ENCODE peak calls at places on chromosomes 1 and 21, in eight cellular contexts. C is GM13977, Z is OCI-LY7, X is Calu3, R is AG09319, O is neural crest cell, Y is AG09309, I is GM06990. M is an unnamed sample.

GRCh38 chr1:109886827-109887226 is 23.8 kb upstream of the CSF1 start:
- DNase-seq in X (no peak), O (no peak), R (no peak), Z (peak; percentile 59), C (no peak), Y (no peak), I (no peak), M (no peak)

GRCh38 chr1:20724364-20725188 is 6.8 kb upstream of the KIF17 start:
- DNase-seq in Y (no peak), I (no peak), C (no peak), Z (no peak), O (no peak), R (no peak), X (no peak), M (no peak)

GRCh38 chr1:85884372-85885035 is 176.3 kb upstream of the ZNHIT6 start:
- DNase-seq in Z (no peak), C (no peak), X (no peak), R (no peak), Y (no peak), I (no peak), O (no peak), M (no peak)

GRCh38 chr1:93846151-93846928 is 32.7 kb downstream of the DNTTIP2 start:
- DNase-seq in X (peak; percentile 89), Y (no peak), C (peak; percentile 89), O (peak; percentile 83), I (peak; percentile 91), Z (peak; percentile 92), R (no peak), M (peak; percentile 96)

GRCh38 chr1:29962831-29963247 is 726.5 kb downstream of the PTPRU start:
- DNase-seq in Z (no peak), I (no peak), R (no peak), Y (no peak), X (no peak), O (no peak), C (no peak), M (no peak)

GRCh38 chr21:42650033-42650370 is 3.4 kb upstream of the PDE9A start:
- DNase-seq in Y (no peak), C (no peak), I (no peak), Z (no peak), O (no peak), R (no peak), X (no peak), M (peak; percentile 40)

GRCh38 chr1:7515175-7515574 is 255.9 kb upstream of the VAMP3 start:
- DNase-seq in C (no peak), X (no peak), Z (no peak), Y (no peak), I (no peak), R (no peak), O (no peak), M (peak; percentile 54)

GRCh38 chr1:21439345-21439720 is 604 bp upstream of the NBPF3 start:
- DNase-seq in Y (no peak), O (no peak), C (no peak), X (no peak), Z (no peak), I (no peak), R (no peak), M (no peak)

GRCh38 chr1:47752048-47752451 is 245.1 kb downstream of the TRABD2B start:
- DNase-seq in C (no peak), O (no peak), Y (no peak), X (no peak), Z (no peak), I (no peak), R (no peak), M (peak; percentile 88)

GRCh38 chr1:231465051-231465450 is 43.0 kb upstream of the EGLN1 start:
- DNase-seq in I (no peak), C (no peak), X (no peak), O (no peak), Y (no peak), Z (no peak), R (no peak), M (no peak)

GRCh38 chr1:69787151-69787550 is 219.4 kb downstream of the LRRC7 start:
- DNase-seq in C (no peak), I (no peak), O (no peak), Y (no peak), R (no peak), X (no peak), Z (peak; percentile 1), M (no peak)

GRCh38 chr1:20660363-20661234 is 570 bp downstream of the DDOST start:
- DNase-seq in X (no peak), Z (peak; percentile 43), I (no peak), O (no peak), C (no peak), R (no peak), Y (no peak), M (no peak)

GRCh38 chr1:212561501-212561931 is 47.0 kb upstream of the ATF3 start:
- DNase-seq in C (no peak), Z (no peak), Y (no peak), R (peak; percentile 30), O (no peak), X (peak; percentile 40), I (no peak), M (no peak)

GRCh38 chr1:51833700-51834099 is 44.8 kb downstream of the NRDC start:
- DNase-seq in I (no peak), O (no peak), Z (no peak), R (no peak), C (no peak), X (no peak), Y (no peak), M (no peak)

GRCh38 chr1:51840182-51840581 is 38.3 kb downstream of the NRDC start:
- DNase-seq in C (no peak), I (no peak), O (no peak), X (no peak), R (no peak), Z (no peak), Y (no peak), M (no peak)

GRCh38 chr1:51840743-51841461 is 37.6 kb downstream of the NRDC start:
- DNase-seq in O (no peak), I (no peak), Z (no peak), Y (no peak), C (no peak), R (no peak), X (no peak), M (no peak)

GRCh38 chr1:51839094-51839493 is 39.4 kb downstream of the NRDC start:
- DNase-seq in Y (no peak), X (no peak), C (no peak), R (no peak), Z (no peak), I (no peak), O (no peak), M (no peak)

GRCh38 chr1:51837243-51837642 is 41.3 kb downstream of the NRDC start:
- DNase-seq in C (no peak), I (no peak), Z (no peak), Y (no peak), O (no peak), X (no peak), R (no peak), M (no peak)
- TF ChIP-seq CTCF in C (no peak), I (no peak), Z (no peak), Y (no peak), O (no peak), X (no peak), R (no peak), M (no peak)

DNA sequence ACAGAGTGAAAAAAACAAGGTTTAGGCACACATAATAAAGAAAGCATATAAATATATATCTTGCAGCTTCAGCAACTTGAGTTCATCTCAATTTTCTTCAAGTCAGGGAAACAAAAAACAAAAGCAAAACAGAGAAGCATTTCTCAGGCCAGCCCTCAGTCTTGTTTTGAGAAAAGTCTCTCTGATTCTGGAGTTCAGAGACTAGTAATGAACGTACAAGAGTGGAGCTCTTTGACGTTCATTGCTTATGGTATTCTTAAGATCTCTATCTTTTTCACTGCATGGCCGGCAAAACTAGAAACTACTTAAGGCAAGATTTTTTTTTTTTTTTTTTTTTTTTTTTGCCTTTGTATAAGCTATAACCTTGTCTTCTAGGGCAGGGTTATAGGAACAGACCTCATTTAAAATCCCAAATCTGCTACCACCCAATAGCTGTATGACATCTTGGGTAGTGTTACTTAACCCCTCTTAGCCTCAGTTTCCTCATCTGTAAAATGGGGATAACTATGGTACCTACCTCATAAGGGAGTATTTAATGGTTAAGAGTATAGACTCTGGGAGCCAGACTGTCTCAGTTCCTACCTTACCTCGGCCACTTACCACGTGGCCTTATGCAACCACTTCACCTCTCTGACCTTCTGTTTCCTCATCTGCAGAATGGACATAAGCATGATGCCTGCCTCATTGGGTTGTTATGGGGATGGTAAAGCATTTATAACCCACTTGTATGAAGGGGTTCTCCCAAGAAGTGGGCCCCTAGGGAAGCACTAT is 33.6 kb downstream of the LMO4 start:
- DNase-seq in Y (no peak), I (no peak), C (no peak), X (no peak), R (no peak), Z (no peak), O (no peak), M (no peak)
- TF ChIP-seq CTCF in Y (no peak), I (no peak), C (no peak), X (no peak), R (no peak), Z (no peak), O (no peak), M (no peak)

DNA sequence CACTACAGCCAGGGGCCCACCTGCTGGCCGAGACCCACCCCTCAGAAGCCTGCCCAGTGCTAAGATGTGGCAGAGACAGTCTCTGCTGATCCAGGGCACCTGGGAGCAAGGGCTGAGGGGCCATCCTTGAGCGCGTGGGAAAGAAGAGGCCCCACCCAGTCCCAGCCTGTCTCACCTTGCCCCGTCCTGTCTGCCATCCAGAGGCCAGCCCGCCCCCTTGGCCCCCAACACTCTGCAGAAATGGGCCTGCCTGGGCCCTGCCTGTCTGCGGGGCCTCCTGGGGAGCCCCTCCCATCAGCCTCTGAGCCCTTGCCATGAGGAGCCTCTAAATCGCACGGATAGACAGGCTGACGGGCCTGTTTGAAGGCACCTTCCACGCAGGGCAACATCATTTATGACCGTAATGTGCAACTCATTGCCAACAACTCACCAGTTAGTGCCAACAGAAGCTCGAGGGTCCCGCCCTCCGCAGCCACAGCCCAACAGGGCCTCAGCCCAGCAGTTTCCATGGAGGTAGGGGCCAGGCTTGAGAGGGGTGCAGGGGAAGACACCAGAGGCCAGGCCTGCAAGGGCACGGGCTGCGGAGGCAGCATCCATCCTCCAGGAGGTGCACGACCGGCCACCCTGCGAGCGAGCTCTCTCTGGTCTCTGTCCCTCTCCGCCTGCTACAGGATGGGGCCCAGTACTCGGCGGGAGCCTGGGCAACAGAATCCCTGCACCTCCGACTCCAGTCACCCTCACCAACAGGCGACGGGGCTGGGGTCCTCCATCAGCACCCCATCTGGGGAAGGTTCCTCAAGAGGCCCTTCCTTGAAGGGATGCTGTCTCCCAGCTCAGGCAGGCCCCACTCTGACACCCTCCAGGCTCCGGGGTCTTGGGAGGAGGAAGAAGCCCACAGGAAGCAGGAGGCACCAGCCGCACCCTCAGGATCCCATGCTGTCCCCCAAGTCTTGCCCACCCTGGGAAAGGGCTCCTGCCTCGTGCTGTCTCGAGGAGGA is 78.0 kb downstream of the MEGF6 start:
- DNase-seq in Y (no peak), O (no peak), Z (no peak), R (no peak), X (no peak), I (no peak), C (no peak), M (no peak)
- TF ChIP-seq CTCF in Y (no peak), O (no peak), Z (no peak), R (no peak), X (no peak), I (no peak), C (no peak), M (no peak)

GRCh38 chr1:32448773-32449456 is 16.0 kb upstream of the ZBTB8B start:
- DNase-seq in Y (no peak), Z (peak; percentile 44), X (peak; percentile 76), R (no peak), O (peak; percentile 77), C (no peak), I (no peak), M (no peak)
- TF ChIP-seq CTCF in Y (peak; percentile 33), Z (peak; percentile 57), X (peak; percentile 77), R (no peak), O (no peak), C (peak; percentile 36), I (peak; percentile 19), M (no peak)

GRCh38 chr1:68010094-68010493 is 40.3 kb downstream of the DIRAS3 start:
- DNase-seq in I (no peak), R (no peak), Y (no peak), Z (no peak), X (no peak), C (no peak), O (no peak), M (no peak)
- TF ChIP-seq CTCF in I (no peak), R (peak; percentile 42), Y (peak; percentile 46), Z (peak; percentile 39), X (no peak), C (no peak), O (peak; percentile 60), M (peak; percentile 23)